ENCODE peak calls at places on chromosome 1, in five cellular contexts. V is ecto neural progenitor cell, J is HS-5, N is HCT116, L is fibroblast of pulmonary artery. A is an unnamed sample.

GRCh38 chr1:91744973-91745648 is 140.8 kb downstream of the TGFBR3 start:
- DNase-seq in V (no peak), J (no peak), N (no peak), L (peak), A (peak)

GRCh38 chr1:177744906-177745305 is 225.0 kb downstream of the SEC16B start:
- DNase-seq in V (no peak), J (no peak), N (no peak), L (no peak), A (no peak)

GRCh38 chr1:234478152-234478480 is 863 bp downstream of the TARBP1 start:
- DNase-seq in V (no peak), J (no peak), N (no peak), L (peak), A (peak)

GRCh38 chr1:160353223-160353622 is 10.0 kb downstream of the NCSTN start:
- DNase-seq in V (no peak), J (no peak), N (no peak), L (peak), A (no peak)

GRCh38 chr1:203743101-203743501 is 21.9 kb upstream of the LAX1 start:
- DNase-seq in V (no peak), J (no peak), N (no peak), L (no peak), A (peak)

GRCh38 chr1:209363112-209363511 is 220.4 kb upstream of the CAMK1G start:
- DNase-seq in V (no peak), J (no peak), N (no peak), L (no peak), A (no peak)

GRCh38 chr1:237590381-237590780 is 300.3 kb downstream of the ZP4 start:
- DNase-seq in V (no peak), J (peak), N (no peak), L (no peak), A (no peak)

GRCh38 chr1:151311589-151312331 is 15.5 kb downstream of the PI4KB start:
- DNase-seq in V (no peak), J (peak), N (peak), L (peak), A (peak)

GRCh38 chr1:117096871-117097842 is 24.4 kb downstream of the TRIM45 start:
- DNase-seq in V (no peak), J (no peak), N (no peak), L (peak), A (peak)

GRCh38 chr1:70436617-70437236 is 25.7 kb downstream of the CTH start:
- DNase-seq in V (no peak), J (no peak), N (no peak), L (peak), A (peak)

GRCh38 chr1:29236993-29237905 is 927 bp downstream of the PTPRU start:
- DNase-seq in V (peak), J (no peak), N (no peak), L (peak), A (peak)

GRCh38 chr1:53478186-53478585 is 19.0 kb downstream of the DMRTB1 start:
- DNase-seq in V (no peak), J (no peak), N (no peak), L (no peak), A (no peak)

GRCh38 chr1:48418742-48419141 is 53.3 kb downstream of the SPATA6 start:
- DNase-seq in V (no peak), J (no peak), N (no peak), L (no peak), A (no peak)

GRCh38 chr1:178345821-178346220 is 150.9 kb downstream of the CLEC20A start:
- DNase-seq in V (no peak), J (no peak), N (no peak), L (peak), A (peak)

GRCh38 chr1:164733070-164733469 is 174.1 kb downstream of the PBX1 start:
- DNase-seq in V (no peak), J (no peak), N (peak), L (peak), A (peak)

GRCh38 chr1:98221926-98222325 is 301.1 kb upstream of the DPYD start:
- DNase-seq in V (no peak), J (no peak), N (no peak), L (peak), A (peak)

GRCh38 chr1:227318003-227318851 is at the start of gene CDC42BPA:
- DNase-seq in V (peak), J (no peak), N (peak), L (peak), A (peak)

GRCh38 chr1:111139234-111139955 is 498 bp downstream of the DRAM2 start:
- DNase-seq in V (no peak), J (no peak), N (peak), L (peak), A (peak)

GRCh38 chr1:119674835-119675289 is 26.8 kb upstream of the ZNF697 start:
- DNase-seq in V (no peak), J (peak), N (peak), L (peak), A (peak)

GRCh38 chr1:53821380-53821779 is 16.7 kb downstream of the NDC1 start:
- DNase-seq in V (no peak), J (no peak), N (no peak), L (no peak), A (no peak)

GRCh38 chr1:199522936-199523335 is 504.6 kb upstream of the NR5A2 start:
- DNase-seq in V (no peak), J (no peak), N (no peak), L (peak), A (peak)

GRCh38 chr1:119731060-119731459 is 19.3 kb downstream of the PHGDH start:
- DNase-seq in V (no peak), J (no peak), N (no peak), L (no peak), A (no peak)

GRCh38 chr1:8259498-8260290 is 58.2 kb upstream of the SLC45A1 start:
- DNase-seq in V (no peak), J (peak), N (peak), L (peak), A (peak)

GRCh38 chr1:214514032-214514818 is 37.2 kb downstream of the PTPN14 start:
- DNase-seq in V (no peak), J (no peak), N (no peak), L (peak), A (peak)